ENCODE peak calls at places on chromosomes 12 and 14, in six cellular contexts. U is hepatocyte, V is body of pancreas, A is cardiac fibroblast, K is thyroid gland, C is AG04450. M is an unnamed sample.

GRCh38 chr12:129531004-129531403 is 372.8 kb downstream of the TMEM132D start:
- DNase-seq in V (peak), C (no peak), A (no peak), U (peak), K (no peak), M (no peak)

GRCh38 chr12:29317556-29318363 is 63.2 kb downstream of the ERGIC2 start:
- DNase-seq in U (peak), A (peak), C (no peak), K (no peak), V (peak), M (peak)

GRCh38 chr14:104820669-104821228 is 19.8 kb downstream of the ZBTB42 start:
- DNase-seq in K (peak), V (peak), C (peak), U (peak), A (peak), M (peak)

GRCh38 chr14:51582437-51582836 is 69.3 kb upstream of the FRMD6 start:
- DNase-seq in V (no peak), K (no peak), U (no peak), C (no peak), A (peak), M (peak)

GRCh38 chr14:103188691-103189480 is 65.6 kb downstream of the TNFAIP2 start:
- DNase-seq in C (no peak), U (peak), K (peak), A (peak), V (no peak), M (no peak)

GRCh38 chr12:117850048-117850447 is 118.7 kb downstream of the KSR2 start:
- DNase-seq in U (peak), V (peak), A (peak), K (peak), C (no peak), M (peak)

GRCh38 chr14:65230287-65230728 is 128.0 kb upstream of the MAX start:
- DNase-seq in C (no peak), K (peak), V (peak), U (peak), A (peak), M (peak)

GRCh38 chr14:73660511-73660910 is 15.7 kb downstream of the DNAL1 start:
- DNase-seq in U (no peak), K (no peak), C (no peak), V (no peak), A (no peak), M (no peak)

GRCh38 chr14:81406863-81407262 is 6.7 kb upstream of the STON2 start:
- DNase-seq in K (peak), U (peak), C (no peak), A (peak), V (peak), M (peak)

GRCh38 chr12:114812858-114813761 is 129.1 kb upstream of the TBX3 start:
- DNase-seq in A (peak), C (peak), U (peak), K (peak), V (no peak), M (no peak)

GRCh38 chr14:74712499-74713394 is at the start of the genes AREL1 and FCF1:
- DNase-seq in C (peak), K (peak), V (peak), U (peak), A (peak), M (peak)

GRCh38 chr12:19764408-19764807 is 325.1 kb downstream of the AEBP2 start:
- DNase-seq in K (no peak), U (no peak), C (no peak), A (peak), V (no peak), M (peak)

GRCh38 chr12:85698937-85699336 is 137.3 kb downstream of the RASSF9 start:
- DNase-seq in U (no peak), C (no peak), A (no peak), V (no peak), K (no peak), M (no peak)

GRCh38 chr12:97047361-97047760 is 140.3 kb downstream of the NEDD1 start:
- DNase-seq in U (no peak), V (no peak), K (no peak), A (no peak), C (no peak), M (no peak)

GRCh38 chr12:124157416-124157815 is 137.5 kb upstream of the RFLNA start:
- DNase-seq in V (no peak), U (no peak), K (no peak), C (no peak), A (no peak), M (no peak)

GRCh38 chr12:96094201-96094600 is 58.8 kb upstream of the LTA4H start:
- DNase-seq in C (no peak), K (no peak), A (no peak), V (no peak), U (no peak), M (no peak)

GRCh38 chr14:22872833-22873520 is 1.4 kb downstream of the LRP10 start:
- DNase-seq in U (no peak), A (peak), C (no peak), V (no peak), K (no peak), M (peak)

GRCh38 chr12:70646850-70647249 is 9.6 kb upstream of the PTPRB start:
- DNase-seq in V (no peak), C (no peak), K (no peak), U (no peak), A (no peak), M (peak)

GRCh38 chr14:91041450-91041849 is 19.0 kb downstream of the RPS6KA5 start:
- DNase-seq in C (no peak), V (no peak), A (no peak), K (no peak), U (no peak), M (no peak)

GRCh38 chr14:64707661-64708060 is 3.4 kb downstream of the PLEKHG3 start:
- DNase-seq in K (no peak), V (no peak), U (peak), A (peak), C (peak), M (peak)

GRCh38 chr14:102344084-102344483 is 18.6 kb downstream of the CINP start:
- DNase-seq in V (no peak), U (no peak), C (no peak), A (no peak), K (no peak), M (no peak)

GRCh38 chr12:69851976-69852375 is 26.9 kb downstream of the MYRFL start:
- DNase-seq in K (no peak), A (peak), C (no peak), V (no peak), U (no peak), M (peak)

GRCh38 chr12:108668532-108668931 is 34.8 kb upstream of the SELPLG start:
- DNase-seq in A (peak), V (no peak), C (no peak), K (no peak), U (no peak), M (peak)

GRCh38 chr12:10211101-10211974 is 1.3 kb upstream of the GABARAPL1 start:
- DNase-seq in V (no peak), U (peak), K (peak), A (no peak), C (no peak), M (no peak)

GRCh38 chr14:42192659-42193425 is 586.2 kb downstream of the LRFN5 start:
- DNase-seq in V (no peak), K (no peak), A (peak), U (peak), C (peak), M (peak)

GRCh38 chr12:1332327-1332726 is 262.1 kb downstream of the FBXL14 start:
- DNase-seq in K (peak), V (peak), A (no peak), C (no peak), U (no peak), M (no peak)

GRCh38 chr12:68406134-68406576 is 74.0 kb upstream of the MDM1 start:
- DNase-seq in C (peak), U (peak), K (peak), A (peak), V (peak), M (peak)

GRCh38 chr14:63470877-63471565 is 72.2 kb downstream of the PPP2R5E start:
- DNase-seq in V (no peak), U (peak), K (no peak), C (peak), A (peak), M (peak)

GRCh38 chr12:113862570-113863454 is 103.3 kb downstream of the RBM19 start:
- DNase-seq in U (peak), V (no peak), C (peak), A (peak), K (no peak), M (peak)

GRCh38 chr14:67187826-67188225 is 1.4 kb upstream of the GARIN2 start:
- DNase-seq in K (peak), C (peak), V (peak), U (no peak), A (peak), M (peak)

GRCh38 chr12:2094597-2094996 is 41.8 kb downstream of the CACNA1C start:
- DNase-seq in A (peak), U (no peak), K (no peak), V (no peak), C (no peak), M (peak)

GRCh38 chr14:63614964-63615363 is 26.7 kb downstream of the WDR89 start:
- DNase-seq in K (no peak), U (no peak), C (no peak), A (peak), V (no peak), M (peak)

GRCh38 chr14:102928412-102929348 is 6.2 kb downstream of the AMN start:
- DNase-seq in K (peak), V (peak), C (no peak), A (peak), U (peak), M (no peak)

GRCh38 chr12:57133013-57133569 is 4.8 kb downstream of the LRP1 start:
- DNase-seq in C (no peak), A (peak), V (no peak), U (no peak), K (no peak), M (peak)

GRCh38 chr12:39587247-39587646 is 32.4 kb downstream of the ABCD2 start:
- DNase-seq in A (no peak), K (no peak), V (no peak), C (no peak), U (no peak), M (peak)

GRCh38 chr12:49014547-49014946 is 4.0 kb downstream of the PRKAG1 start:
- DNase-seq in U (no peak), C (no peak), A (peak), V (no peak), K (no peak), M (peak)

GRCh38 chr12:130162267-130162666 is at the start of gene FZD10:
- DNase-seq in A (no peak), C (no peak), U (peak), V (peak), K (peak), M (peak)

GRCh38 chr12:107586256-107586970 is 99.2 kb upstream of the PWP1 start:
- DNase-seq in C (no peak), U (no peak), V (no peak), A (no peak), K (peak), M (no peak)

GRCh38 chr12:47818701-47819543 is 781 bp downstream of the HDAC7 start:
- DNase-seq in C (no peak), A (peak), V (peak), U (peak), K (peak), M (no peak)

GRCh38 chr12:12611512-12612306 is at the start of gene CREBL2:
- DNase-seq in V (peak), A (peak), U (peak), K (peak), C (peak), M (peak)
- TF ChIP-seq CTCF in V (no peak), A (no peak), U (no peak), K (no peak), C (no peak), M (no peak)

DNA sequence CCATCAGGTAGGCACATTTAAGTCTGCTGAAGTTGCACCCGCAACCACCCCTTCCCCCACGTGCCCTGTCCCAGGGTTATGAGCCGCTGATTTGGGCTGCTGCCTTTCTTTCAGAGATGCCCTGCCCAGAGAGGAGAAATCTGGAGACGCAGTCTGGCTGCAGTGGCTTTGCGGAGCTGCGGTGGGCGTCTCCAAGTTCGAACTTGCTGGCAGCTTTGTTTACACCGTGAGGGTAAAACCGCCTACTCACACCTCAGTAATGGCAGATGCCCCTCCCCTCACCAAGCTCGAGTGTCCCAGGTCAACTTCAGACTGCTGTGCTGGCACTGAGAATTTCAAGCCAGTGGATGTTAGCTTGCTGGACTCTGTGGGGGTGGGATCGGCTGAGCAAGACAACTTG is 14.7 kb downstream of the PTCSC3 start:
- DNase-seq in V (no peak), C (no peak), K (no peak), A (no peak), U (peak), M (no peak)
- H3K4me3 ChIP-seq in V (no peak), C (no peak), K (no peak), A (no peak), U (no peak), M (no peak)

GRCh38 chr12:52387859-52388258 is 2.4 kb upstream of the KRT84 start:
- DNase-seq in V (no peak), K (no peak), A (no peak), C (no peak), U (no peak), M (no peak)

GRCh38 chr12:52389313-52390207 is 4.1 kb upstream of the KRT84 start:
- DNase-seq in V (no peak), K (no peak), A (peak), U (peak), C (no peak), M (peak)

GRCh38 chr12:52391618-52392002 is 6.2 kb upstream of the KRT84 start:
- DNase-seq in U (peak), V (peak), C (no peak), A (peak), K (peak), M (peak)

GRCh38 chr12:52392465-52393007 is 7.1 kb upstream of the KRT84 start:
- DNase-seq in C (no peak), V (no peak), A (no peak), K (no peak), U (no peak), M (no peak)

DNA sequence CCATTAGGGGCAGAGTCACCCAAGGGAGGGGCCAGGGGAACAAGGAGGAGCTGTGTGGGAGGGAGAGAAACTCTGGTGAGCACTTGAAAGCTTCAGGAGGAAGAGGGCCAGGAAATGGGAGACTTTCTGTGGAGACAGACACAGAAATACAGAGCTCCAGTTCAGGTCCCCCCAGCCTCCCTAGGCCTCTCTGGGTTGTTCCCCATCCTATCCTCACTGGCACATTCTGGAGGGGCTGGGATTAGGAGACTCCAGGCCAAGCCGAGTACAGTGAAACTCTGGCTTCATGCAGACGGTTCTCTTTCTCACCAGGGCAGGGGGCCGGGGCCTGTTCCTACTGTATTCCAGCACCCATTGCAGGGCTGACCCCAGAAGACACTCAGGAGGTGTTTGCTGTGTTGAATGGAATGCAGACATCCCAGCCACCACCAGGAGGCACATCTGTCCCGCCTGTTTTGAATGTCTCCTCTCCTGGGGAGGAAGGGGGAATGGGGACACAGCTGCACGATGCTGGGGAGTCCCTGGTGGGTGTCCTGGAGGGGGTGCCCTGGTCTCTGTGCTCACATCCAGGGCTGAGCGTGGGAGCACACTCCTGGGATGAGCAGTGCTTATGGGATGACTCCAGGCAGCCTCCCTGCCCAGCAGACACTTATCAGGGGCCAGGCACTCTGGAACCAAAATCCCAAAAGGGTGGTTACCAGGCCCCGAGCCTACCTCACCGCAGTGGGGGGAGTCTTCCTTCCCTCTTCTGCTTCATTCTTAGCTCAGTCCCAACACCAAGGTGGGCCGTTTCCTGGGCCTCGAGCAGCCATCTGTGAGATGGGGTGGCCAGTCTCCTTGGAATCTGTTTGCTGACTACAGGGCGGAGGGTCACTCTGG is 5.5 kb upstream of the KRT84 start:
- DNase-seq in V (no peak), A (peak), C (no peak), K (no peak), U (peak), M (peak)
- TF ChIP-seq CTCF in V (peak), A (peak), C (peak), K (peak), U (peak), M (peak)

GRCh38 chr14:99671230-99672224 is 12.6 kb upstream of the CYP46A1 start:
- DNase-seq in A (no peak), V (no peak), C (no peak), U (peak), K (no peak), M (peak)
- H3K4me3 ChIP-seq in A (no peak), V (no peak), C (no peak), U (no peak), K (no peak), M (no peak)

DNA sequence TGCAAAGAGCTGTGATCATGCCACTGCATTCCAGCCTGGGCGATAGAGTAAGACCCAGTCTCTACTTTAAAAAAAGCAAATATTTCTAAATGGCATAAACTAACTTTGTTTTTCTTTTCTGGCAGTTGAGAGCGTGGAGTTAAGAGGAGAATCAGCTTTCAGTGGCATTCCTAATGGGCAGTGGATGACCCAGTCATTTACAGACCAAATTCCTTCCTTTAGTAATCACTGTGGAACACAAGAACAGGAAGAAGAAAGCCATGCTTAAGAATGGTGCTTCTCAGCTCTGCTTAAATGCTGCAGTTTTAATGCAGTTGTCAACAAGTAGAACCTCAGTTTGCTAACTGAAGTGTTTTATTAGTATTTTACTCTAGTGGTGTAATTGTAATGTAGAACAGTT is 21.2 kb downstream of the TDG start:
- DNase-seq in U (no peak), A (no peak), C (peak), V (no peak), K (no peak), M (no peak)
- TF ChIP-seq CTCF in U (no peak), A (no peak), C (no peak), V (no peak), K (no peak), M (no peak)

GRCh38 chr14:36584167-36584811 is 1.9 kb upstream of the NKX2-8 start:
- DNase-seq in U (no peak), C (no peak), K (no peak), V (no peak), A (no peak), M (no peak)

GRCh38 chr14:36583242-36584166 is 1.1 kb upstream of the NKX2-8 start:
- DNase-seq in U (no peak), K (no peak), C (no peak), V (no peak), A (no peak), M (no peak)

GRCh38 chr14:36580856-36581831 is 1.3 kb downstream of the NKX2-8 start:
- DNase-seq in C (no peak), A (peak), V (peak), U (peak), K (peak), M (peak)

GRCh38 chr14:36582011-36582873 is at the start of gene NKX2-8:
- DNase-seq in A (no peak), U (peak), K (peak), C (no peak), V (no peak), M (no peak)

GRCh38 chr14:36582874-36583241 is 444 bp upstream of the NKX2-8 start:
- DNase-seq in C (no peak), A (no peak), U (no peak), V (no peak), K (no peak), M (no peak)
- H3K4me3 ChIP-seq in C (no peak), A (no peak), U (no peak), V (no peak), K (no peak), M (no peak)

GRCh38 chr12:3320881-3321509 is 170.0 kb upstream of the PRMT8 start:
- DNase-seq in A (no peak), V (peak), U (no peak), C (no peak), K (no peak), M (no peak)

GRCh38 chr12:3317481-3317815 is 173.6 kb upstream of the PRMT8 start:
- DNase-seq in C (no peak), U (no peak), K (no peak), A (no peak), V (no peak), M (no peak)

GRCh38 chr12:3317841-3318501 is 173.0 kb upstream of the PRMT8 start:
- DNase-seq in A (no peak), U (no peak), C (no peak), V (no peak), K (no peak), M (no peak)

GRCh38 chr12:3321881-3322280 is 169.1 kb upstream of the PRMT8 start:
- DNase-seq in U (no peak), K (no peak), V (no peak), C (no peak), A (no peak), M (no peak)

DNA sequence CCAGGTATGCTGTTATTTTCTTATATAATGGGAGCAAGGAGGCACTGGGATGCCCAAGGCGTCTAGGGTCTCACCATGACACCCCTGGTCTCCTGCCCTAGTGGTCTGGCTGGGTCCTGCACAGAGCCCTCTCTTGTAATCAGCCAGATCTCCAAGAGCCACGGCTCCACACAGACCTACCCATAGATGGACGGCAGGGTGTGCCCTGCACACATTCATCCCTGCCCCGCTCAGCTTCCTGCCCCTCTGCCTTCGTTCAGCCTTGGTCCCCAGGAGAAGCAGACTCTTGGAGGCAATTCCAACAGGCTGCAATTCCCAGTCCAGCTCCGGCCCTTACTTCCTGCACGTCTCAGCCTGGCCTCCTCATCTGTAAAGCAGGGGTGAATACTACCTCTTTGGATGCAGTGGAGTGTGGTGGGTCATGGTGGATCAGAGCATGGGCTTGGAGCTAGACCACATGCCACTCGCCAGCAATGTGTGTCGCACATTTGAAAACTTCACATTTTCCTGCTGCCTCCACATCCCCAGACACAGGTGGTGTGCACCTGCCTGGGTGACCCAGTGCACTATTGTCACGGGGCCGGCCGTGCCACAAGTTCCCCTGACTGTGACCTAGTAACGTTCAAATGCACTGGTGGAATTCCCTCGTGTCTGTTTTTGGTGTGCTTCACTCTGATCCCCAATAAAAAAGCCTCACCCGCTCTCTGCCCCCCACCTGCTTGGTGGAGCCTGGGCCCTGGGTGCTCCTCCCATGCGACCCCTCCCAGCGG is 171.1 kb upstream of the PRMT8 start:
- DNase-seq in C (no peak), U (no peak), A (no peak), V (no peak), K (no peak), M (no peak)
- TF ChIP-seq CTCF in C (no peak), U (no peak), A (no peak), V (no peak), K (no peak), M (no peak)